ENCODE peak calls at places on chromosomes 3 and 15, in nine cellular contexts. C, N, B, V, P, H, A, J and Y are unnamed samples.

GRCh38 chr15:77866186-77866585 is 211.3 kb downstream of the TBC1D2B start:
- DNase-seq in A (no peak), V (no peak), C (no peak), H (no peak), N (no peak), B (no peak), J (peak), P (no peak), Y (peak)

GRCh38 chr3:115947325-115947724 is 324.0 kb downstream of the GAP43 start:
- DNase-seq in N (no peak), H (no peak), A (no peak), B (no peak), C (no peak), J (no peak), P (no peak), V (no peak), Y (no peak)

GRCh38 chr3:118809696-118810498 is 224.7 kb downstream of the IGSF11 start:
- DNase-seq in P (no peak), V (no peak), N (no peak), A (no peak), B (no peak), C (no peak), H (no peak), J (no peak), Y (no peak)

GRCh38 chr15:66080791-66081475 is 172.6 kb downstream of the MEGF11 start:
- DNase-seq in A (no peak), C (peak), J (no peak), V (peak), N (peak), H (no peak), B (no peak), P (peak), Y (no peak)

GRCh38 chr3:179015551-179016020 is 56.0 kb downstream of the ZMAT3 start:
- DNase-seq in B (peak), P (peak), V (peak), A (peak), H (peak), N (peak), C (peak), J (no peak), Y (no peak)

GRCh38 chr3:114623420-114624046 is 329.7 kb downstream of the TIGIT start:
- DNase-seq in V (no peak), J (no peak), P (no peak), B (no peak), A (no peak), C (no peak), H (no peak), N (peak), Y (no peak)

GRCh38 chr15:82995938-82996337 is 9.9 kb downstream of the RAMAC start:
- DNase-seq in N (no peak), B (peak), H (no peak), J (no peak), C (no peak), A (no peak), P (no peak), V (no peak), Y (no peak)

GRCh38 chr3:49869525-49870126 is at the start of gene CAMKV:
- DNase-seq in A (no peak), V (no peak), P (peak), H (no peak), C (no peak), J (no peak), B (no peak), N (peak), Y (no peak)

GRCh38 chr15:77548608-77549551 is 83.8 kb downstream of the LINGO1 start:
- DNase-seq in V (no peak), J (no peak), A (no peak), N (no peak), C (no peak), P (peak), B (no peak), H (no peak), Y (peak)

GRCh38 chr3:25820372-25820771 is 30.5 kb downstream of the OXSM start:
- DNase-seq in H (no peak), J (no peak), C (no peak), A (no peak), V (peak), B (no peak), N (peak), P (no peak), Y (no peak)

GRCh38 chr15:31274496-31275330 is 51.9 kb upstream of the KLF13 start:
- DNase-seq in H (no peak), A (no peak), N (no peak), C (peak), P (peak), J (no peak), V (no peak), B (no peak), Y (no peak)

GRCh38 chr3:47892284-47892683 is 89.3 kb downstream of the DHX30 start:
- DNase-seq in H (no peak), P (peak), J (no peak), A (no peak), B (no peak), C (no peak), V (no peak), N (no peak), Y (no peak)

GRCh38 chr3:14915636-14916222 is 31.7 kb upstream of the NR2C2 start:
- DNase-seq in V (no peak), B (no peak), N (peak), P (no peak), J (no peak), C (no peak), H (no peak), A (no peak), Y (no peak)

GRCh38 chr3:129238945-129239705 is 10.3 kb upstream of the COPG1 start:
- DNase-seq in C (no peak), V (no peak), H (no peak), P (no peak), N (peak), J (peak), B (no peak), A (no peak), Y (no peak)

GRCh38 chr15:73927003-73927475 is 777 bp downstream of the LOXL1 start:
- DNase-seq in V (no peak), C (peak), P (peak), B (no peak), N (peak), H (no peak), J (peak), A (no peak), Y (peak)

GRCh38 chr15:31360158-31360561 is 33.5 kb downstream of the KLF13 start:
- DNase-seq in P (no peak), C (no peak), B (no peak), J (no peak), N (no peak), A (no peak), H (no peak), V (no peak), Y (no peak)

GRCh38 chr3:182621435-182622240 is 171.7 kb upstream of the ATP11B start:
- DNase-seq in H (no peak), V (no peak), A (no peak), C (no peak), J (no peak), B (no peak), N (peak), P (peak), Y (no peak)

GRCh38 chr15:70234256-70234965 is 136.7 kb upstream of the TLE3 start:
- DNase-seq in V (peak), P (no peak), J (no peak), B (no peak), A (no peak), N (no peak), H (no peak), C (no peak), Y (peak)

GRCh38 chr3:60582285-60582684 is 669.0 kb downstream of the FHIT start:
- DNase-seq in A (no peak), P (no peak), B (no peak), V (no peak), J (no peak), N (no peak), C (no peak), H (no peak), Y (no peak)

GRCh38 chr3:89740029-89740880 is 632.8 kb downstream of the EPHA3 start:
- DNase-seq in A (no peak), N (no peak), J (no peak), C (no peak), V (no peak), H (no peak), B (no peak), P (no peak), Y (no peak)

GRCh38 chr15:25407950-25408349 is 30.9 kb downstream of the UBE3A start:
- DNase-seq in B (no peak), V (no peak), A (no peak), N (no peak), C (no peak), H (no peak), P (no peak), J (no peak), Y (no peak)